ENCODE peak calls at places on chromosomes 2 and 18, in seven cellular contexts. L, V, N, X, R, B and Y are unnamed samples.

GRCh38 chr2:231018184-231018583 is 19.1 kb upstream of the C2orf72 start:
- DNase-seq in L (no peak), V (no peak), X (no peak), N (no peak), R (no peak), B (no peak), Y (no peak)

GRCh38 chr2:215027775-215028174 is 110.7 kb downstream of the ABCA12 start:
- DNase-seq in B (no peak), L (no peak), N (no peak), X (no peak), V (no peak), R (no peak), Y (no peak)

GRCh38 chr2:152646775-152647174 is 70.5 kb downstream of the PRPF40A start:
- DNase-seq in B (no peak), N (no peak), X (peak), V (no peak), L (peak), R (peak), Y (peak)

GRCh38 chr2:141728142-141728541 is 402.7 kb downstream of the LRP1B start:
- DNase-seq in B (no peak), L (no peak), R (no peak), N (no peak), V (no peak), X (no peak), Y (no peak)

GRCh38 chr2:39778775-39779751 is at the start of gene THUMPD2:
- DNase-seq in X (peak), B (peak), L (peak), R (peak), V (peak), N (peak), Y (peak)

GRCh38 chr2:236862961-236863728 is 222.5 kb upstream of the COPS8 start:
- DNase-seq in V (no peak), B (no peak), R (no peak), N (no peak), X (peak), L (peak), Y (no peak)

GRCh38 chr2:240460781-240461431 is 25.4 kb downstream of the GPC1 start:
- DNase-seq in N (no peak), X (no peak), L (no peak), R (no peak), B (peak), V (no peak), Y (no peak)

GRCh38 chr2:7044253-7045250 is 127.3 kb downstream of the RNF144A start:
- DNase-seq in B (peak), N (peak), V (peak), L (peak), R (peak), X (peak), Y (peak)

GRCh38 chr18:22282311-22283235 is 113.2 kb downstream of the GATA6 start:
- DNase-seq in B (no peak), V (no peak), X (peak), L (peak), R (peak), N (no peak), Y (peak)

GRCh38 chr2:105399207-105399861 is 483 bp upstream of the FHL2 start:
- DNase-seq in R (no peak), V (no peak), L (no peak), B (peak), X (no peak), N (no peak), Y (no peak)

GRCh38 chr18:49344825-49345224 is 115.6 kb downstream of the DYM start:
- DNase-seq in L (no peak), V (no peak), R (no peak), B (no peak), X (no peak), N (no peak), Y (no peak)

GRCh38 chr18:45110577-45111506 is 430.2 kb downstream of the SETBP1 start:
- DNase-seq in R (peak), V (no peak), L (no peak), N (no peak), B (no peak), X (peak), Y (no peak)

GRCh38 chr2:203861607-203862006 is 6.0 kb upstream of the CTLA4 start:
- DNase-seq in L (no peak), X (no peak), N (no peak), R (no peak), B (no peak), V (no peak), Y (no peak)

GRCh38 chr2:67706082-67706481 is 308.9 kb downstream of the ETAA1 start:
- DNase-seq in X (no peak), L (no peak), B (no peak), V (no peak), N (no peak), R (no peak), Y (no peak)

GRCh38 chr18:60794802-60795201 is 422.2 kb upstream of the MC4R start:
- DNase-seq in V (no peak), X (no peak), R (no peak), B (no peak), L (no peak), N (no peak), Y (no peak)

GRCh38 chr2:8154936-8155335 is 526.9 kb upstream of the ID2 start:
- DNase-seq in X (no peak), B (no peak), N (no peak), V (no peak), R (no peak), L (no peak), Y (peak)

GRCh38 chr2:104836837-104837236 is 17.1 kb upstream of the POU3F3 start:
- DNase-seq in R (no peak), N (no peak), X (no peak), L (no peak), B (no peak), V (no peak), Y (no peak)

GRCh38 chr18:1173593-1173992 is 268.9 kb downstream of the ADCYAP1 start:
- DNase-seq in V (no peak), R (no peak), X (no peak), B (no peak), N (no peak), L (no peak), Y (no peak)

GRCh38 chr18:59218018-59218417 is 1.9 kb upstream of the GRP start:
- DNase-seq in V (no peak), B (no peak), L (no peak), X (no peak), N (no peak), R (no peak), Y (no peak)

GRCh38 chr2:22800422-22800821 is 584.6 kb upstream of the KLHL29 start:
- DNase-seq in L (no peak), V (no peak), B (peak), R (no peak), N (no peak), X (no peak), Y (no peak)

GRCh38 chr2:42139141-42139540 is 30.0 kb upstream of the EML4 start:
- DNase-seq in L (peak), B (no peak), X (no peak), V (no peak), N (no peak), R (no peak), Y (no peak)

GRCh38 chr2:33024758-33025157 is 78.0 kb downstream of the LTBP1 start:
- DNase-seq in V (no peak), R (no peak), X (no peak), N (no peak), B (no peak), L (no peak), Y (no peak)

GRCh38 chr2:53422979-53423378 is 344.6 kb upstream of the CHAC2 start:
- DNase-seq in X (peak), N (no peak), V (peak), R (peak), B (peak), L (peak), Y (peak)

GRCh38 chr2:183024701-183025100 is 13.6 kb downstream of the NCKAP1 start:
- DNase-seq in N (no peak), B (no peak), X (no peak), V (no peak), R (no peak), L (peak), Y (peak)

GRCh38 chr2:242036653-242036950 is 167.1 kb downstream of the RTP5 start:
- DNase-seq in R (no peak), L (no peak), X (no peak), B (no peak), N (no peak), V (no peak), Y (no peak)

GRCh38 chr18:45802814-45803492 is 22.5 kb upstream of the SIGLEC15 start:
- DNase-seq in V (no peak), N (no peak), X (no peak), B (no peak), L (peak), R (peak), Y (peak)

GRCh38 chr2:238868616-238869292 is 20.9 kb downstream of the TWIST2 start:
- DNase-seq in X (no peak), B (no peak), R (no peak), V (no peak), N (no peak), L (no peak), Y (no peak)

GRCh38 chr2:40579247-40579646 is 127.4 kb upstream of the SLC8A1 start:
- DNase-seq in N (no peak), X (no peak), V (no peak), L (no peak), R (no peak), B (no peak), Y (no peak)

GRCh38 chr2:168964251-168964807 is 63.2 kb downstream of the G6PC2 start:
- DNase-seq in L (no peak), B (no peak), N (no peak), R (no peak), X (no peak), V (no peak), Y (no peak)

GRCh38 chr2:119423041-119423440 is 8.6 kb upstream of the TMEM37 start:
- DNase-seq in N (no peak), B (no peak), X (no peak), L (no peak), V (no peak), R (no peak), Y (no peak)

GRCh38 chr18:55287146-55287806 is 300.7 kb downstream of the TCF4 start:
- DNase-seq in L (no peak), N (no peak), X (no peak), R (no peak), V (no peak), B (no peak), Y (no peak)

GRCh38 chr2:45649457-45649854 is 2.0 kb upstream of the PRKCE start:
- DNase-seq in X (peak), B (no peak), R (no peak), N (no peak), L (peak), V (no peak), Y (no peak)

GRCh38 chr2:134536312-134536711 is 182.5 kb downstream of the TMEM163 start:
- DNase-seq in V (no peak), X (no peak), B (no peak), L (no peak), N (no peak), R (no peak), Y (no peak)

GRCh38 chr2:102143450-102143985 is 972 bp downstream of the IL1R1 start:
- DNase-seq in B (no peak), V (no peak), X (no peak), R (no peak), L (peak), N (no peak), Y (no peak)

GRCh38 chr18:31976242-31976641 is 33.3 kb upstream of the TRAPPC8 start:
- DNase-seq in L (no peak), N (no peak), V (no peak), B (no peak), X (no peak), R (no peak), Y (no peak)

GRCh38 chr2:189848276-189848675 is 64.0 kb downstream of the PMS1 start:
- DNase-seq in N (no peak), R (no peak), X (no peak), L (no peak), V (no peak), B (no peak), Y (no peak)

GRCh38 chr2:57864926-57865325 is 181.7 kb upstream of the VRK2 start:
- DNase-seq in N (no peak), R (no peak), V (no peak), B (no peak), X (no peak), L (peak), Y (peak)

GRCh38 chr2:191041418-191042161 is 27.6 kb upstream of the STAT1 start:
- DNase-seq in B (peak), X (no peak), R (no peak), V (no peak), N (no peak), L (peak), Y (no peak)

GRCh38 chr2:70347831-70348230 is 46.0 kb upstream of the FAM136A start:
- DNase-seq in R (no peak), L (no peak), N (no peak), B (no peak), V (no peak), X (no peak), Y (peak)

GRCh38 chr18:2480536-2480935 is 90.8 kb downstream of the METTL4 start:
- DNase-seq in N (no peak), R (no peak), V (no peak), X (no peak), B (no peak), L (no peak), Y (no peak)